ENCODE peak calls at places on chromosomes 13 and 19, in eight cellular contexts. D is A549, J is heart right ventricle, E is thoracic aorta, W is A673, K is heart left ventricle, O is mammary epithelial cell, A is cardiac muscle cell. L is an unnamed sample.

GRCh38 chr13:41565221-41565620 is 107.9 kb downstream of the RGCC start:
- DNase-seq in D (no peak), J (no peak), E (no peak), W (peak; percentile 25), K (no peak), O (no peak), A (no peak), L (no peak)

GRCh38 chr19:5063873-5064645 is 95.1 kb downstream of the KDM4B start:
- DNase-seq in D (no peak), J (no peak), E (no peak), W (no peak), K (no peak), O (no peak), A (no peak), L (no peak)

GRCh38 chr19:55606817-55607216 is 1.4 kb downstream of the ZNF865 start:
- DNase-seq in D (no peak), J (no peak), E (no peak), W (no peak), K (no peak), O (no peak), A (no peak), L (no peak)

GRCh38 chr19:21474671-21475181 is 30.7 kb upstream of the ZNF429 start:
- DNase-seq in D (no peak), J (peak; percentile 80), E (peak; percentile 20), W (no peak), K (peak; percentile 80), O (peak; percentile 64), A (peak; percentile 92), L (peak; percentile 94)

GRCh38 chr19:18007939-18008673 is at the start of gene ARRDC2:
- DNase-seq in D (no peak), J (peak; percentile 93), E (peak; percentile 76), W (peak; percentile 96), K (peak; percentile 94), O (peak; percentile 84), A (peak; percentile 95), L (peak; percentile 95)

GRCh38 chr19:18603958-18604819 is 2.4 kb downstream of the CRLF1 start:
- DNase-seq in D (no peak), J (no peak), E (no peak), W (no peak), K (no peak), O (no peak), A (no peak), L (no peak)

GRCh38 chr19:11324079-11324661 is 15.3 kb downstream of the RAB3D start:
- DNase-seq in D (no peak), J (peak; percentile 68), E (peak; percentile 33), W (peak; percentile 83), K (peak; percentile 65), O (peak; percentile 91), A (no peak), L (peak; percentile 59)

GRCh38 chr19:41868120-41868988 is 8.3 kb downstream of the RPS19 start:
- DNase-seq in D (no peak), J (no peak), E (no peak), W (no peak), K (no peak), O (no peak), A (no peak), L (no peak)

DNA sequence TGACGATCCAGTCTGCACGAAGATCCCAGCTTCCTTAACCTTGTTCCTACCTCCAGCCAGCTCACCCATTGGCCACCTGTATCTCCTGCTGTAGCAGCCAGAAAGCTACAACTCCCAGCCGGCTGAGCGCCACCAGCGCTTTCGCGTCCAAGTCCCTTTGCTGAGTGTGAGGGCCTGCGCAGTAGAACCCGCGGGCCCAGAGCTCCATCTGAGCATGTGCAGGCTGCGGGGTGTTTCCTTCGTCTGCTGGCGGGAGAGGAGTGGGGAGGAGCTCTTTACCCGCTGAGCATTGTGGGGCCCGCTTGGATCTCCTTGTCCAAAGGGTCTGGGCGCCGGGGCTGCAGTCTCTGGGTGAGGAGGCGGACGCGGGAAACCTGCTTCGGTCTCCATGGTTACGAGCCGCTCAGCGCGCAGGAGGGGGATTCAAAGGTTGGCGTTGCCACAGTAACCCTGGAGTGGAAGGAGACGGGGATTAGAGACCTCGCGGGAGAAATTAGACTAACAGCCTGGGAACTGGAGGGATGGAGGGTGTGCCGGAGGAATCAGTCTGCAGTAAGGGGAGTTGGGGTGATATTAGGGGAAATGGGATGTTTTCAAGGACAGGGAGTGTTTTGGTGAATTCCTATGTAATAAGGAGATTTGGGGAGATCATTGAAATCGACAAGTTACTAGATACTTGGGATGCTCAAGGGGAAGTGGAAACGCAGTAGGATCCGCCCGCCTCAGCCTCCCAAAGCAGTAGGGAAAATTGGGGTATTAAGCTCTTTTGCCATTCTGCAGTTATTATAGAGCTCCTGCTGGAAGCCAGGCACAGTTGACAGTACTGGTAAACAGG is 33.5 kb downstream of the ZSWIM9 start:
- DNase-seq in D (peak; percentile 98), J (peak; percentile 95), E (peak; percentile 67), W (peak; percentile 99), K (peak; percentile 93), O (peak; percentile 98), A (peak; percentile 96), L (peak; percentile 97)
- H3K4me1 ChIP-seq in D (peaks cover 9% of the 10 kb centered on the region), J (no peaks in the 10 kb centered on the region), E (peaks cover 8% of the 10 kb centered on the region), W (peaks cover 6% of the 10 kb centered on the region), K (peaks cover 14% of the 10 kb centered on the region), O (peaks cover 14% of the 10 kb centered on the region), A (no peaks in the 10 kb centered on the region), L (peaks cover 5% of the 10 kb centered on the region)

GRCh38 chr19:40807147-40808020 is 8.4 kb downstream of the EGLN2 start:
- DNase-seq in D (peak; percentile 71), J (no peak), E (no peak), W (no peak), K (no peak), O (no peak), A (peak; percentile 34), L (no peak)

GRCh38 chr19:40805258-40805868 is 6.4 kb downstream of the EGLN2 start:
- DNase-seq in D (no peak), J (peak; percentile 43), E (no peak), W (no peak), K (no peak), O (no peak), A (no peak), L (no peak)

GRCh38 chr19:40808021-40808325 is 9.0 kb downstream of the EGLN2 start:
- DNase-seq in D (no peak), J (no peak), E (no peak), W (no peak), K (no peak), O (no peak), A (no peak), L (no peak)

GRCh38 chr19:40804783-40805242 is 5.8 kb downstream of the EGLN2 start:
- DNase-seq in D (no peak), J (no peak), E (no peak), W (no peak), K (no peak), O (no peak), A (no peak), L (no peak)

GRCh38 chr19:40806385-40807146 is 7.6 kb downstream of the EGLN2 start:
- DNase-seq in D (peak; percentile 100), J (peak; percentile 92), E (peak; percentile 71), W (peak; percentile 99), K (peak; percentile 90), O (peak; percentile 63), A (peak; percentile 77), L (peak; percentile 87)
- TF ChIP-seq CTCF in D (peak; percentile 78), J (peak; percentile 91), E (peak; percentile 80), W (peak; percentile 100), K (peak; percentile 92), O (peak; percentile 79), A (peak; percentile 96), L (peak; percentile 74)

GRCh38 chr19:15934332-15935078 is at the start of gene CYP4F11:
- DNase-seq in D (peak; percentile 19), J (peak; percentile 20), E (peak; percentile 42), W (peak; percentile 44), K (peak; percentile 22), O (peak; percentile 84), A (no peak), L (peak; percentile 83)
- H3K4me3 ChIP-seq in D (peak within 1 kb of the TSS; percentile 41), J (no peak within 1 kb of the TSS), E (peak within 1 kb of the TSS; percentile 49), W (no peak within 1 kb of the TSS), K (no peak within 1 kb of the TSS), O (peak within 1 kb of the TSS; percentile 20), A (no peak within 1 kb of the TSS), L (no peak within 1 kb of the TSS)

DNA sequence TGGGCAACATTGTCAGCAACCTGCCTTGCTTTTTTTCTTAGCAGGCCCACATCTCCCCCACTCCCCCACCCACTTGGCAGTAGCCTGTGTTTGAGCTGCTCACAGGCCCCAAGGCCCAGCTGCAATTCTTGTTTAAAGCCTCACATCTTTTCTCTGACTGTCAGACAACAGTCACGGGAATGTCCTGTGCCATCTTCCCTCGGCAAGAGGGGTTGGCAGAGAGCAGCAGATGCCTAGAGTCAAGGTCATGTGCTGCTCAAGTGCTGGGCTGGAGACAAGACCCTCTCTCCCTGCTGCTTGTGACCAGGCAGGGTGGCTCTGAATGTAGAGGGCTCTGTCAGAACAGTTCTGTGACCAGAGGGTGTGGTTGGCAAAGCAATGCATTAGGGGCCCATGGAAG is 47.4 kb downstream of the BBC3 start:
- DNase-seq in D (no peak), J (no peak), E (no peak), W (no peak), K (no peak), O (no peak), A (no peak), L (no peak)
- H3K4me1 ChIP-seq in D (peaks cover 10% of the 10 kb centered on the region), J (no peaks in the 10 kb centered on the region), E (no peaks in the 10 kb centered on the region), W (no peaks in the 10 kb centered on the region), K (peaks cover 15% of the 10 kb centered on the region), O (no peaks in the 10 kb centered on the region), A (peaks cover 16% of the 10 kb centered on the region), L (no peaks in the 10 kb centered on the region)